ENCODE peak calls at places on chromosomes 11 and 22, in four cellular contexts. T is mesenchymal stem cell, U is IMR-90, X is neuronal stem cell. L is an unnamed sample. For H3K27me3, the result is how much of the 10 kb centered on the place peaks cover.

GRCh38 chr22:47388331-47388730 is 625.9 kb downstream of the TBC1D22A start:
- DNase-seq in T (no peak), U (no peak), X (no peak), L (no peak)

GRCh38 chr22:32355760-32356159 is 1.9 kb upstream of the RFPL3 start:
- DNase-seq in U (no peak), T (no peak), X (no peak), L (no peak)

GRCh38 chr11:61152816-61153592 is 8.2 kb downstream of the VPS37C start:
- DNase-seq in U (peak), T (peak), X (no peak), L (no peak)

GRCh38 chr22:19688301-19689290 is 25.7 kb upstream of the SEPTIN5 start:
- DNase-seq in T (no peak), U (no peak), X (no peak), L (no peak)

GRCh38 chr22:24419480-24419860 is 7.9 kb upstream of the ADORA2A start:
- DNase-seq in X (no peak), T (no peak), U (no peak), L (no peak)

GRCh38 chr11:79262221-79262620 is 178.6 kb downstream of the TENM4 start:
- DNase-seq in U (peak), T (peak), X (no peak), L (no peak)

GRCh38 chr22:37032134-37032534 is 12.6 kb downstream of the MPST start:
- DNase-seq in U (no peak), T (peak), X (no peak), L (no peak)

GRCh38 chr11:129021295-129021694 is 78.6 kb upstream of the TP53AIP1 start:
- DNase-seq in X (no peak), T (no peak), U (no peak), L (no peak)

GRCh38 chr22:23244690-23245044 is 64.4 kb downstream of the BCR start:
- DNase-seq in T (no peak), X (no peak), U (no peak), L (no peak)

GRCh38 chr11:109371444-109372176 is 50.4 kb upstream of the C11orf87 start:
- DNase-seq in T (no peak), U (no peak), X (no peak), L (no peak)

GRCh38 chr11:111540921-111541208 is 345 bp downstream of the LAYN start:
- DNase-seq in U (no peak), T (no peak), X (no peak), L (no peak)

GRCh38 chr22:28051787-28052356 is 132.8 kb upstream of the PITPNB start:
- DNase-seq in X (peak), T (peak), U (peak), L (peak)

GRCh38 chr11:16603245-16603644 is 135.2 kb upstream of the C11orf58 start:
- DNase-seq in T (peak), U (no peak), X (no peak), L (peak)

GRCh38 chr11:15698855-15699254 is 584.1 kb downstream of the INSC start:
- DNase-seq in X (no peak), T (no peak), U (no peak), L (no peak)

GRCh38 chr22:43363580-43364435 is 20.6 kb upstream of the SCUBE1 start:
- DNase-seq in U (no peak), T (no peak), X (peak), L (no peak)

GRCh38 chr22:49197500-49197899 is 630.2 kb downstream of the BRD1 start:
- DNase-seq in U (no peak), T (no peak), X (no peak), L (peak)

GRCh38 chr11:35735411-35735810 is 72.8 kb downstream of the TRIM44 start:
- DNase-seq in U (no peak), T (no peak), X (no peak), L (no peak)

GRCh38 chr11:2537896-2538855 is 93.4 kb downstream of the KCNQ1 start:
- DNase-seq in T (no peak), X (no peak), U (no peak), L (no peak)

GRCh38 chr11:8567597-8568198 is 26.3 kb downstream of the STK33 start:
- DNase-seq in X (no peak), T (no peak), U (peak), L (no peak)

GRCh38 chr11:111918390-111919256 is at the start of gene C11orf52:
- DNase-seq in U (peak), T (peak), X (no peak), L (peak)

GRCh38 chr11:34480339-34480738 is 33.3 kb downstream of the ELF5 start:
- DNase-seq in X (no peak), U (peak), T (no peak), L (no peak)

GRCh38 chr11:117535201-117535869 is 207.7 kb downstream of the CEP164 start:
- DNase-seq in T (no peak), U (no peak), X (no peak), L (no peak)

GRCh38 chr11:2799881-2800654 is 85.5 kb downstream of the CDKN1C start:
- DNase-seq in X (no peak), T (no peak), U (no peak), L (peak)

GRCh38 chr11:63682045-63682915 is 980 bp downstream of the RTN3 start:
- DNase-seq in T (peak), X (peak), U (no peak), L (peak)

GRCh38 chr11:63683133-63683991 is 2.1 kb downstream of the RTN3 start:
- DNase-seq in X (no peak), T (no peak), U (peak), L (no peak)

GRCh38 chr11:63681208-63682044 is at the start of gene RTN3:
- DNase-seq in U (peak), T (peak), X (peak), L (peak)

GRCh38 chr11:63680842-63681207 is 475 bp upstream of the RTN3 start:
- DNase-seq in U (no peak), X (no peak), T (no peak), L (no peak)
- H3K18ac ChIP-seq in U (no peak), X (no peak), T (no peak), L (no peak)

DNA sequence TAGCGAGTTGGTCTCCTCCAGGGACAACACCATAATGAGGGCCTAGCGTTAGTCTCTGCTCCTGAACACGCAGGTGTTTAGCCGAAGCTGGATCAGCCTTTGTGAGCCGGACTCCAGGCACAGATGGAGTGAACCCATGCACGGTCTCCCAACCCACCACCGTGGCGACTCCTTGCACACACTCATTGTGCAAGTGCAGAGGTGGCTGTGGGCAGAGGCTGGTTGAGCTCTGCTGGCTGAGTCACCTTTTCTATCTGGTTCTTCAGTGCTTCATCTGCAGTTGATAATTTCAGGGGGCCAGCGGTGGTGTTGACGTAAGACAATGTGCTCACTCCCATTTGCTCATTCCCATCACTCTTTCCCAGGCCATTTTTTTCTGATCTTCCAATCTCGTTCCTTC is 72.1 kb upstream of the SLC22A12 start:
- DNase-seq in U (no peak), T (no peak), X (no peak), L (no peak)
- H3K27me3 ChIP-seq in U (under half), T (under half), X (under half), L (under half)

DNA sequence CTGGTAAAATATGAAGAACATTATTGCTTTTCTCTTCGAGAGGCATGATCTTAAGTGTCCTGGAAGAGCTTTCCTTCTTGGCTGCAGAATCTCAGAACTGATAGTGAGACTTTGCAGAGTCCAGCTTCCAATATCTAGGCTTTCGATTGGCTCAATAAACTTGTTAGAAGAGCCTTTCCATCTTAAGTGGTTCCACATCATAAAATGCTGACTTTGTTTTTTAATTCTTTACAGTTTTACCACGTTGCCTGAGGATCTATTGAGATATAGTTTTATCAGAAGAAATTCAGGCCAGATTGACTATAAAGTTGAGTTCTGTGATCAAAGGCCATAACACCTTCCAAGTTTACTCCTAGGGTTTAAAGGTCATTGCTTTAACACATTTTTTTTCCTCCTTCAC is 15.6 kb upstream of the DNAJB7 start:
- DNase-seq in T (no peak), U (no peak), X (no peak), L (no peak)
- H3K18ac ChIP-seq in T (no peak), U (no peak), X (no peak), L (no peak)

DNA sequence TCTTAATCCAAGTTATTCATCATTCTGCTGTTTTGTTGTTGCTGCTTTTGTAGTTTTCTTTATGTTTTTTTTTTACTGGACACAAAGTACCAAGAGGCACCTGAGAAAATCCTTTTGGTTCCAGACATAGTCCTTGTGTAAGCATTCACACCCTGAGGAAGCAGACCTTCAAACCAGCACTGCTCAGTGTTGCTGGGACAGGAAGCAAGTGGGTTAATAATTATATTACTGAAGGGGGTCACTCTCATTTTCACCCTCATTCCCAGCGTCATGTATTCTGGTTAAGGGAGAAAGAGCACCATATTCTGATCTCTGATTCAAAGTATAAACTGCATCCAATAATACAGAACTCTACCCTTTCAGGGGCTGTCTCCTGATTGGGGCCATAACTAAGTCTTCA is 5.9 kb upstream of the ALKBH3 start:
- DNase-seq in U (no peak), X (no peak), T (no peak), L (no peak)
- H3K27me3 ChIP-seq in U (under half), X (under half), T (under half), L (under half)

GRCh38 chr11:77823775-77824174 is 2.8 kb downstream of the AAMDC start:
- DNase-seq in U (peak), T (peak), X (no peak), L (no peak)
- H3K18ac ChIP-seq in U (peak), T (no peak), X (no peak), L (no peak)

GRCh38 chr11:125348141-125348651 is 147.9 kb downstream of the FEZ1 start:
- DNase-seq in T (no peak), X (peak), U (no peak), L (no peak)
- H3K27me3 ChIP-seq in T (under half), X (under half), U (under half), L (under half)

GRCh38 chr11:76444065-76444383 is 794 bp upstream of the EMSY start:
- DNase-seq in T (no peak), U (no peak), X (no peak), L (no peak)
- H3K18ac ChIP-seq in T (peak), U (peak), X (peak), L (peak)